ENCODE peak calls at places on chromosomes 1 and 21, in eight cellular contexts. One of them, this sample, is unnamed.

GRCh38 chr1:184973308-184974085 is 811 bp downstream of the NIBAN1 start:
- DNase-seq in RKO: no peak
- DNase-seq in stimulated activated CD4-positive, alpha-beta T cell treated with anti-CD3 and anti-CD28 coated beads, TNF-alpha, amount 100 ng/mL, for 1 hour: peak
- DNase-seq in A549: peak
- DNase-seq in WTC11: peak
- DNase-seq in NCI-H1105: no peak
- DNase-seq in RWPE2: no peak
- DNase-seq in cardiac fibroblast: peak
- DNase-seq in this sample: no peak

GRCh38 chr1:70487910-70488665 is 77.0 kb downstream of the CTH start:
- DNase-seq in NCI-H1105: no peak
- DNase-seq in A549: peak
- DNase-seq in cardiac fibroblast: peak
- DNase-seq in WTC11: peak
- DNase-seq in RKO: peak
- DNase-seq in RWPE2: no peak
- DNase-seq in stimulated activated CD4-positive, alpha-beta T cell treated with anti-CD3 and anti-CD28 coated beads, TNF-alpha, amount 100 ng/mL, for 1 hour: no peak
- DNase-seq in this sample: no peak

GRCh38 chr21:43348801-43349261 is 78.1 kb downstream of the SIK1 start:
- DNase-seq in cardiac fibroblast: peak
- DNase-seq in stimulated activated CD4-positive, alpha-beta T cell treated with anti-CD3 and anti-CD28 coated beads, TNF-alpha, amount 100 ng/mL, for 1 hour: no peak
- DNase-seq in RKO: no peak
- DNase-seq in NCI-H1105: no peak
- DNase-seq in A549: no peak
- DNase-seq in WTC11: no peak
- DNase-seq in RWPE2: no peak
- DNase-seq in this sample: no peak

GRCh38 chr21:39022901-39023693 is 160.2 kb downstream of the PSMG1 start:
- DNase-seq in WTC11: no peak
- DNase-seq in NCI-H1105: peak
- DNase-seq in cardiac fibroblast: peak
- DNase-seq in RKO: no peak
- DNase-seq in RWPE2: no peak
- DNase-seq in stimulated activated CD4-positive, alpha-beta T cell treated with anti-CD3 and anti-CD28 coated beads, TNF-alpha, amount 100 ng/mL, for 1 hour: no peak
- DNase-seq in A549: no peak
- DNase-seq in this sample: no peak

GRCh38 chr1:169107673-169108160 is 1.2 kb downstream of the ATP1B1 start:
- DNase-seq in RKO: peak
- DNase-seq in stimulated activated CD4-positive, alpha-beta T cell treated with anti-CD3 and anti-CD28 coated beads, TNF-alpha, amount 100 ng/mL, for 1 hour: no peak
- DNase-seq in A549: peak
- DNase-seq in RWPE2: no peak
- DNase-seq in WTC11: no peak
- DNase-seq in cardiac fibroblast: peak
- DNase-seq in NCI-H1105: no peak
- DNase-seq in this sample: no peak

GRCh38 chr1:46516140-46516539 is 26.5 kb downstream of the DMBX1 start:
- DNase-seq in RKO: no peak
- DNase-seq in NCI-H1105: no peak
- DNase-seq in WTC11: no peak
- DNase-seq in A549: no peak
- DNase-seq in stimulated activated CD4-positive, alpha-beta T cell treated with anti-CD3 and anti-CD28 coated beads, TNF-alpha, amount 100 ng/mL, for 1 hour: no peak
- DNase-seq in RWPE2: no peak
- DNase-seq in cardiac fibroblast: no peak
- DNase-seq in this sample: no peak

GRCh38 chr1:162185299-162185698 is 115.8 kb downstream of the NOS1AP start:
- DNase-seq in A549: no peak
- DNase-seq in RKO: no peak
- DNase-seq in NCI-H1105: no peak
- DNase-seq in cardiac fibroblast: peak
- DNase-seq in stimulated activated CD4-positive, alpha-beta T cell treated with anti-CD3 and anti-CD28 coated beads, TNF-alpha, amount 100 ng/mL, for 1 hour: no peak
- DNase-seq in WTC11: no peak
- DNase-seq in RWPE2: no peak
- DNase-seq in this sample: no peak

GRCh38 chr1:21638531-21639341 is 30.4 kb downstream of the RAP1GAP start:
- DNase-seq in A549: peak
- DNase-seq in NCI-H1105: peak
- DNase-seq in stimulated activated CD4-positive, alpha-beta T cell treated with anti-CD3 and anti-CD28 coated beads, TNF-alpha, amount 100 ng/mL, for 1 hour: no peak
- DNase-seq in RWPE2: no peak
- DNase-seq in WTC11: no peak
- DNase-seq in cardiac fibroblast: no peak
- DNase-seq in RKO: peak
- DNase-seq in this sample: no peak

GRCh38 chr1:36350659-36351171 is 27.3 kb upstream of the EVA1B start:
- DNase-seq in stimulated activated CD4-positive, alpha-beta T cell treated with anti-CD3 and anti-CD28 coated beads, TNF-alpha, amount 100 ng/mL, for 1 hour: no peak
- DNase-seq in NCI-H1105: no peak
- DNase-seq in cardiac fibroblast: peak
- DNase-seq in A549: peak
- DNase-seq in WTC11: no peak
- DNase-seq in RWPE2: no peak
- DNase-seq in RKO: no peak
- DNase-seq in this sample: no peak

GRCh38 chr1:61616830-61617229 is 108.1 kb downstream of the TM2D1 start:
- DNase-seq in RKO: no peak
- DNase-seq in cardiac fibroblast: no peak
- DNase-seq in A549: peak
- DNase-seq in NCI-H1105: no peak
- DNase-seq in WTC11: no peak
- DNase-seq in RWPE2: no peak
- DNase-seq in stimulated activated CD4-positive, alpha-beta T cell treated with anti-CD3 and anti-CD28 coated beads, TNF-alpha, amount 100 ng/mL, for 1 hour: no peak
- DNase-seq in this sample: no peak

GRCh38 chr1:167463055-167463454 is 55.3 kb downstream of the CD247 start:
- DNase-seq in RWPE2: peak
- DNase-seq in A549: no peak
- DNase-seq in stimulated activated CD4-positive, alpha-beta T cell treated with anti-CD3 and anti-CD28 coated beads, TNF-alpha, amount 100 ng/mL, for 1 hour: no peak
- DNase-seq in WTC11: no peak
- DNase-seq in cardiac fibroblast: no peak
- DNase-seq in RKO: no peak
- DNase-seq in NCI-H1105: no peak
- DNase-seq in this sample: no peak

GRCh38 chr21:35658242-35658641 is 402.1 kb downstream of the SETD4 start:
- DNase-seq in A549: no peak
- DNase-seq in NCI-H1105: no peak
- DNase-seq in cardiac fibroblast: peak
- DNase-seq in stimulated activated CD4-positive, alpha-beta T cell treated with anti-CD3 and anti-CD28 coated beads, TNF-alpha, amount 100 ng/mL, for 1 hour: no peak
- DNase-seq in WTC11: no peak
- DNase-seq in RKO: no peak
- DNase-seq in RWPE2: no peak
- DNase-seq in this sample: no peak

GRCh38 chr1:110225212-110225611 is 15.1 kb downstream of the KCNC4 start:
- DNase-seq in WTC11: no peak
- DNase-seq in NCI-H1105: no peak
- DNase-seq in RWPE2: no peak
- DNase-seq in cardiac fibroblast: no peak
- DNase-seq in A549: no peak
- DNase-seq in RKO: no peak
- DNase-seq in stimulated activated CD4-positive, alpha-beta T cell treated with anti-CD3 and anti-CD28 coated beads, TNF-alpha, amount 100 ng/mL, for 1 hour: no peak
- DNase-seq in this sample: no peak

GRCh38 chr1:208058212-208059155 is 147.6 kb upstream of the CD34 start:
- DNase-seq in RKO: no peak
- DNase-seq in RWPE2: no peak
- DNase-seq in A549: no peak
- DNase-seq in stimulated activated CD4-positive, alpha-beta T cell treated with anti-CD3 and anti-CD28 coated beads, TNF-alpha, amount 100 ng/mL, for 1 hour: no peak
- DNase-seq in NCI-H1105: no peak
- DNase-seq in WTC11: no peak
- DNase-seq in cardiac fibroblast: peak
- DNase-seq in this sample: no peak

GRCh38 chr1:198157847-198158765 is 1.3 kb downstream of the NEK7 start:
- DNase-seq in WTC11: no peak
- DNase-seq in RWPE2: no peak
- DNase-seq in stimulated activated CD4-positive, alpha-beta T cell treated with anti-CD3 and anti-CD28 coated beads, TNF-alpha, amount 100 ng/mL, for 1 hour: no peak
- DNase-seq in cardiac fibroblast: peak
- DNase-seq in A549: peak
- DNase-seq in RKO: peak
- DNase-seq in NCI-H1105: no peak
- DNase-seq in this sample: no peak

GRCh38 chr1:193358419-193358818 is 172.0 kb upstream of the B3GALT2 start:
- DNase-seq in cardiac fibroblast: no peak
- DNase-seq in RWPE2: no peak
- DNase-seq in NCI-H1105: no peak
- DNase-seq in A549: no peak
- DNase-seq in stimulated activated CD4-positive, alpha-beta T cell treated with anti-CD3 and anti-CD28 coated beads, TNF-alpha, amount 100 ng/mL, for 1 hour: no peak
- DNase-seq in RKO: no peak
- DNase-seq in WTC11: peak
- DNase-seq in this sample: no peak

GRCh38 chr1:159177273-159177907 is 6.0 kb downstream of the CADM3 start:
- DNase-seq in RWPE2: no peak
- DNase-seq in NCI-H1105: no peak
- DNase-seq in A549: peak
- DNase-seq in stimulated activated CD4-positive, alpha-beta T cell treated with anti-CD3 and anti-CD28 coated beads, TNF-alpha, amount 100 ng/mL, for 1 hour: no peak
- DNase-seq in cardiac fibroblast: peak
- DNase-seq in RKO: peak
- DNase-seq in WTC11: peak
- DNase-seq in this sample: no peak

This sample was measured in omental fat pad.